ENCODE peak calls at places on chromosome 14, in five cellular contexts. A is GM12878, T is K562, R is H1, M is HepG2. U is an unnamed sample.

GRCh38 chr14:98548071-98548686 is 723.8 kb downstream of the BCL11B start:
- DNase-seq in A (no peak), T (no peak), R (no peak), M (no peak), U (no peak)

GRCh38 chr14:77603031-77603430 is 13.4 kb downstream of the SPTLC2 start:
- DNase-seq in A (no peak), T (no peak), R (no peak), M (no peak), U (no peak)

GRCh38 chr14:93788307-93788556 is at the start of gene PRIMA1:
- DNase-seq in A (no peak), T (no peak), R (no peak), M (no peak), U (no peak)

GRCh38 chr14:21518725-21519124 is 7.4 kb downstream of the SALL2 start:
- DNase-seq in A (no peak), T (no peak), R (no peak), M (no peak), U (no peak)

GRCh38 chr14:69117020-69117767 is 35.7 kb downstream of the DCAF5 start:
- DNase-seq in A (no peak), T (no peak), R (no peak), M (no peak), U (no peak)

GRCh38 chr14:100972134-100972905 is 68.8 kb upstream of the RTL1 start:
- DNase-seq in A (no peak), T (no peak), R (no peak), M (no peak), U (no peak)

GRCh38 chr14:101028971-101029667 is 125.6 kb upstream of the RTL1 start:
- DNase-seq in A (no peak), T (no peak), R (no peak), M (no peak), U (no peak)

GRCh38 chr14:73935666-73936065 is 14.2 kb downstream of the FAM161B start:
- DNase-seq in A (no peak), T (no peak), R (no peak), M (no peak), U (no peak)

GRCh38 chr14:86646688-86647687 is 1117.0 kb downstream of the FLRT2 start:
- DNase-seq in A (no peak), T (no peak), R (no peak), M (peak; percentile 4), U (no peak)

GRCh38 chr14:83355609-83356008 is 1822.0 kb upstream of the SEL1L start:
- DNase-seq in A (no peak), T (no peak), R (no peak), M (no peak), U (no peak)

GRCh38 chr14:35986219-35986573 is 160.1 kb downstream of the BRMS1L start:
- DNase-seq in A (peak; percentile 48), T (no peak), R (no peak), M (no peak), U (no peak)

GRCh38 chr14:22280497-22281321 is 308.3 kb downstream of the DAD1 start:
- DNase-seq in A (no peak), T (no peak), R (no peak), M (no peak), U (no peak)

GRCh38 chr14:62792578-62792977 is 252.7 kb downstream of the KCNH5 start:
- DNase-seq in A (no peak), T (no peak), R (no peak), M (no peak), U (no peak)

GRCh38 chr14:105283899-105284298 is 16.9 kb downstream of the BRF1 start:
- DNase-seq in A (no peak), T (no peak), R (no peak), M (no peak), U (no peak)

GRCh38 chr14:99186956-99187690 is 84.9 kb downstream of the BCL11B start:
- DNase-seq in A (no peak), T (no peak), R (no peak), M (no peak), U (no peak)

GRCh38 chr14:29521526-29522137 is 406.0 kb downstream of the PRKD1 start:
- DNase-seq in A (no peak), T (peak; percentile 15), R (peak; percentile 56), M (no peak), U (no peak)

GRCh38 chr14:100902792-100903191 is 730 bp downstream of the RTL1 start:
- DNase-seq in A (no peak), T (no peak), R (peak; percentile 47), M (peak; percentile 21), U (no peak)

GRCh38 chr14:91517013-91517412 is 6.9 kb upstream of the PPP4R3A start:
- DNase-seq in A (no peak), T (no peak), R (no peak), M (no peak), U (no peak)

GRCh38 chr14:73762375-73762822 is 48.2 kb upstream of the PNMA1 start:
- DNase-seq in A (peak; percentile 79), T (peak; percentile 76), R (no peak), M (no peak), U (no peak)

GRCh38 chr14:54331516-54331915 is 65.3 kb upstream of the CDKN3 start:
- DNase-seq in A (no peak), T (no peak), R (no peak), M (no peak), U (no peak)

GRCh38 chr14:95549656-95550585 is 15.1 kb downstream of the GLRX5 start:
- DNase-seq in A (no peak), T (no peak), R (no peak), M (peak; percentile 83), U (no peak)

GRCh38 chr14:72165151-72165715 is 233.0 kb downstream of the RGS6 start:
- DNase-seq in A (no peak), T (no peak), R (no peak), M (no peak), U (no peak)
- TF ChIP-seq SP1 in A (no peak), T (no peak), R (no peak), M (no peak), U (no peak)

GRCh38 chr14:65877631-65878030 is 465.1 kb downstream of the FUT8 start:
- DNase-seq in A (no peak), T (no peak), R (no peak), M (no peak), U (no peak)

GRCh38 chr14:65880507-65880906 is 468.0 kb downstream of the FUT8 start:
- DNase-seq in A (no peak), T (no peak), R (no peak), M (no peak), U (no peak)

GRCh38 chr14:65877187-65877586 is 464.7 kb downstream of the FUT8 start:
- DNase-seq in A (no peak), T (no peak), R (no peak), M (no peak), U (no peak)

GRCh38 chr14:65878586-65878985 is 466.1 kb downstream of the FUT8 start:
- DNase-seq in A (no peak), T (no peak), R (no peak), M (no peak), U (no peak)

DNA sequence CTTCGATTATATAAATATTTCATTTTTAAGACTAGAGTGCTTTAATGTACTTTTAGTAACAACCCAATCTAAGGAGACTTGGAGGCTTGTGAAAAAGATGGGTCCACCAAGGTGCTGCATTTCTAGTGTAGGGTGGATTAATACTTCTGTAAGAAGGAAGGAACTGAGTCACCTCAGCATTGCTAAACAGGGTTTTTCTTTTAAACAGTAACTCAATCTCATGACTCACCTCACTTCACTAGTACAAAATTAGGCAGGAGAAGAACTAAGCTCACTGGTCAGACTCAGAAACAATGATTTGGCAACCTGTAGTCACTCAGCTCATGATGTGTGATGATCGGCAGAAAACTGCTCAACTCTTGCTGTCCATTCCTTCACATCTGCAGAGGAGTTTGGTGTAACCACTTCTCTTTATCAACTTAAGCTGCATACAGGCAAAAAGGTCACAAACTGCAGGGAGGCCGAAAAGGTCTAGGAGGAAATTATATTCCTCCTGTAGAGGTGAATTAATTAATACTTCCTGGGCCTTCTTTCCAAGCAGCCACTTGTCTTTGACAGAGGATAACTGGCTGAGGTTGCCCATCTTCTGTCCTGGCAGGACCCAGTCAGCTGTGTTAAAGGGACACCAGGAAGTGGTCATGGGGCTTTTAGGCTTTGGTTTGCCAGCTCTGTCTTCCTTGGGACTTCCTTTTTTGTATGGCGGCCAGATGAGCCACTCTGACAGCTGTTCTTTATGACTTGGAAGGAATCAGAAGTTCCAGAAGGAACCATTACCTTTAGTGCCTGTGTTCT is 466.9 kb downstream of the FUT8 start:
- DNase-seq in A (no peak), T (no peak), R (no peak), M (no peak), U (peak; percentile 7)
- TF ChIP-seq YY1 in A (no peak), T (no peak), R (no peak), M (no peak), U (no peak)

GRCh38 chr14:50768693-50769092 is 62.3 kb downstream of the NIN start:
- DNase-seq in A (no peak), T (no peak), R (no peak), M (no peak), U (no peak)
- TF ChIP-seq MAX in A (no peak), T (no peak), R (no peak), M (no peak), U (no peak)

GRCh38 chr14:103544627-103545218 is 15.7 kb downstream of the TRMT61A start:
- DNase-seq in A (no peak), T (no peak), R (no peak), M (no peak), U (no peak)

GRCh38 chr14:103545915-103546650 is 16.4 kb downstream of the BAG5 start:
- DNase-seq in A (no peak), T (no peak), R (no peak), M (no peak), U (no peak)

GRCh38 chr14:103543721-103544626 is 15.0 kb downstream of the TRMT61A start:
- DNase-seq in A (no peak), T (no peak), R (peak; percentile 56), M (no peak), U (no peak)

GRCh38 chr14:103546651-103547454 is 15.6 kb downstream of the BAG5 start:
- DNase-seq in A (no peak), T (peak; percentile 75), R (peak; percentile 98), M (peak; percentile 44), U (peak; percentile 47)

GRCh38 chr14:103545219-103545914 is 16.4 kb downstream of the TRMT61A start:
- DNase-seq in A (no peak), T (no peak), R (no peak), M (no peak), U (no peak)
- TF ChIP-seq SP1 in A (no peak), T (no peak), R (no peak), M (no peak), U (no peak)

DNA sequence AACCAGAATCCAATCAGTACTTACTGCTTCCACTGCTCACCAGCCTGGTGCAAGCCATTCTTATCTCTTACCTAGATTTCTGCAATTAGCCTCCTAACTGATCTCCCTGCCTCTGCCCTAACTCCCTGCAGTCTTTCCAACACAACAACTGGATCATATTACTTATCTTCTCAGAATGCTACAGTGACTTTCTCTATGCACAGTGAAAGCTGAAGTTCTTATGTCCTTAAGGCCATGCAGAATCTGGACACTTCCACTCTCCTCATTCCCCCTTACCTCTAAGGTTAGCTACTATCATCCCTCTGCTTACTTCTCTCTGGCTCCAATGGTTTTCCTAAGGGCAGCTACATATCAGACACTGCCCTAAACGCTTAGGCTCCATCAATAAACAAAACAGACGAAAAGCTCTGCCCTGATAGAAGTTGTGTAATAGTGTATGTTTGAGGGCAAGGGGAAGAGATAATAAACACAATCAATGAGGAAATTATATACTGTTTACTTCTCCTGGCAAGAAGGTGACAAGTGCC is 4.0 kb downstream of the KTN1 start:
- DNase-seq in A (no peak), T (peak; percentile 15), R (no peak), M (peak; percentile 27), U (no peak)
- TF ChIP-seq YY1 in A (no peak), T (no peak), R (no peak), M (no peak), U (no peak)

GRCh38 chr14:45867046-45867894 is 614.3 kb upstream of the MIS18BP1 start:
- DNase-seq in A (peak; percentile 72), T (no peak), R (no peak), M (no peak), U (no peak)
- TF ChIP-seq MAX in A (no peak), T (no peak), R (no peak), M (no peak), U (no peak)